ENCODE peak calls at places on chromosomes 1 and 21, in six cellular contexts. A is cardiac fibroblast, I is AG10803, H is heart right ventricle, T is H9, N is endothelial cell. U is an unnamed sample.

GRCh38 chr1:10818262-10819197 is 22.1 kb upstream of the CASZ1 start:
- DNase-seq in A (no peak), I (no peak), H (peak; percentile 36), T (no peak), N (no peak), U (peak; percentile 76)

GRCh38 chr1:172764378-172764777 is 105.5 kb downstream of the FASLG start:
- DNase-seq in A (no peak), I (no peak), H (no peak), T (no peak), N (no peak), U (no peak)

GRCh38 chr1:53656062-53656915 is 82.7 kb downstream of the GLIS1 start:
- DNase-seq in A (peak; percentile 77), I (peak; percentile 95), H (no peak), T (no peak), N (no peak), U (no peak)

GRCh38 chr1:231162970-231163830 is 1.3 kb downstream of the TRIM67 start:
- DNase-seq in A (no peak), I (no peak), H (no peak), T (no peak), N (peak; percentile 15), U (no peak)

GRCh38 chr1:24897263-24898151 is 32.6 kb downstream of the RUNX3 start:
- DNase-seq in A (no peak), I (no peak), H (no peak), T (no peak), N (no peak), U (no peak)

GRCh38 chr1:8794605-8795004 is 22.8 kb downstream of the RERE start:
- DNase-seq in A (no peak), I (no peak), H (no peak), T (peak; percentile 60), N (no peak), U (peak; percentile 26)

GRCh38 chr1:162040657-162041056 is 17.0 kb upstream of the OLFML2B start:
- DNase-seq in A (peak; percentile 67), I (peak; percentile 54), H (no peak), T (no peak), N (no peak), U (peak; percentile 67)

GRCh38 chr1:202272446-202272845 is 69.3 kb downstream of the UBE2T start:
- DNase-seq in A (no peak), I (no peak), H (no peak), T (peak; percentile 11), N (no peak), U (no peak)

GRCh38 chr1:62213075-62213914 is 18.6 kb downstream of the L1TD1 start:
- DNase-seq in A (no peak), I (no peak), H (no peak), T (no peak), N (no peak), U (no peak)

GRCh38 chr21:46006547-46007497 is 25.3 kb downstream of the COL6A1 start:
- DNase-seq in A (no peak), I (no peak), H (peak; percentile 15), T (peak; percentile 23), N (no peak), U (no peak)

GRCh38 chr1:245241506-245242130 is 86.8 kb downstream of the KIF26B start:
- DNase-seq in A (no peak), I (no peak), H (no peak), T (no peak), N (no peak), U (no peak)

GRCh38 chr1:223609961-223610360 is 55.5 kb downstream of the CAPN8 start:
- DNase-seq in A (no peak), I (no peak), H (no peak), T (no peak), N (no peak), U (no peak)

GRCh38 chr1:212606734-212607205 is 1.8 kb upstream of the ATF3 start:
- DNase-seq in A (no peak), I (no peak), H (peak; percentile 37), T (no peak), N (peak; percentile 12), U (peak; percentile 49)

GRCh38 chr21:39175154-39175553 is 8.1 kb downstream of the PSMG1 start:
- DNase-seq in A (peak; percentile 63), I (peak; percentile 30), H (no peak), T (no peak), N (no peak), U (peak; percentile 28)

GRCh38 chr1:6082430-6082971 is 36.8 kb downstream of the KCNAB2 start:
- DNase-seq in A (peak; percentile 13), I (peak; percentile 44), H (no peak), T (no peak), N (peak; percentile 29), U (no peak)

GRCh38 chr21:46431448-46431847 is 27.2 kb upstream of the DIP2A start:
- DNase-seq in A (no peak), I (no peak), H (no peak), T (no peak), N (no peak), U (no peak)

GRCh38 chr21:17726047-17726446 is 93.1 kb downstream of the C21orf91 start:
- DNase-seq in A (peak; percentile 5), I (peak; percentile 5), H (no peak), T (no peak), N (no peak), U (peak; percentile 25)

GRCh38 chr21:34022557-34023335 is 50.6 kb upstream of the MRPS6 start:
- DNase-seq in A (no peak), I (peak; percentile 15), H (no peak), T (no peak), N (no peak), U (no peak)

GRCh38 chr1:145960468-145961108 is 2.8 kb upstream of the LIX1L start:
- DNase-seq in A (peak; percentile 58), I (peak; percentile 47), H (peak; percentile 87), T (peak; percentile 92), N (peak; percentile 75), U (no peak)

GRCh38 chr21:33541105-33541711 is 709 bp downstream of the GART start:
- DNase-seq in A (peak; percentile 37), I (peak; percentile 13), H (no peak), T (no peak), N (no peak), U (peak; percentile 27)

GRCh38 chr1:32965251-32965643 is 638 bp upstream of the RNF19B start:
- DNase-seq in A (no peak), I (no peak), H (no peak), T (no peak), N (no peak), U (no peak)

GRCh38 chr1:37306871-37307270 is 167.5 kb upstream of the ZC3H12A start:
- DNase-seq in A (no peak), I (no peak), H (no peak), T (no peak), N (no peak), U (no peak)

GRCh38 chr1:223785808-223786207 is 59.9 kb downstream of the TP53BP2 start:
- DNase-seq in A (no peak), I (no peak), H (no peak), T (no peak), N (no peak), U (no peak)

GRCh38 chr1:200518524-200518923 is 102.0 kb downstream of the KIF14 start:
- DNase-seq in A (no peak), I (no peak), H (no peak), T (no peak), N (no peak), U (no peak)

GRCh38 chr1:209513226-209513625 is 70.3 kb upstream of the CAMK1G start:
- DNase-seq in A (peak; percentile 64), I (peak; percentile 46), H (no peak), T (peak; percentile 55), N (peak; percentile 20), U (peak; percentile 84)
- TF ChIP-seq CTCF in A (peak; percentile 72), I (peak; percentile 69), H (peak; percentile 54), T (peak; percentile 86), N (peak; percentile 63), U (peak; percentile 93)

GRCh38 chr1:220878223-220879081 is 791 bp upstream of the HLX start:
- DNase-seq in A (peak; percentile 48), I (no peak), H (peak; percentile 49), T (no peak), N (no peak), U (no peak)
- TF ChIP-seq CTCF in A (peak; percentile 13), I (peak; percentile 29), H (no peak), T (no peak), N (no peak), U (no peak)

DNA sequence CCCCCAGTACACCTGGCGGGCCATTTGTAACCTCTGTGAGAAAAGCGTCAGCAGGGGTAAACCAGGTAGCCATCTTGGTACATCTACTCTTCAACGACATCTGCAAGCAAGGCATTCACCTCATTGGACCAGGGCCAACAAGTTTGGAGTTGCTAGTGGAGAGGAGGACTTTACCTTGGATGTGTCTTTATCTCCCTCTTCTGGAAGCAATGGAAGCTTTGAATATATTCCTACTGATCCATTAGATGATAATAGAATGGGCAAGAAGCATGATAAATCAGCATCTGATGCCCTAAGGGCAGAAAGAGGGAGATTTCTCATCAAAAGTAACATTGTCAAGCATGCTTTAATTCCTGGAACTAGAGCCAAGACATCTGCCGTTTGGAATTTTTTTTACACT is 2.5 kb downstream of the ZBED6 start:
- DNase-seq in A (no peak), I (peak; percentile 16), H (no peak), T (no peak), N (no peak), U (peak; percentile 81)
- TF ChIP-seq CTCF in A (no peak), I (no peak), H (no peak), T (no peak), N (no peak), U (peak; percentile 9)

GRCh38 chr1:190320952-190321351 is 156.7 kb downstream of the BRINP3 start:
- DNase-seq in A (peak; percentile 5), I (no peak), H (no peak), T (no peak), N (peak; percentile 12), U (peak; percentile 64)
- TF ChIP-seq CTCF in A (no peak), I (no peak), H (no peak), T (peak; percentile 59), N (no peak), U (peak; percentile 67)

GRCh38 chr1:79322511-79323027 is 316.0 kb upstream of the ADGRL4 start:
- DNase-seq in A (peak; percentile 63), I (peak; percentile 20), H (no peak), T (no peak), N (no peak), U (peak; percentile 1)
- TF ChIP-seq CTCF in A (peak; percentile 21), I (peak; percentile 16), H (no peak), T (peak; percentile 34), N (peak; percentile 50), U (peak; percentile 4)

DNA sequence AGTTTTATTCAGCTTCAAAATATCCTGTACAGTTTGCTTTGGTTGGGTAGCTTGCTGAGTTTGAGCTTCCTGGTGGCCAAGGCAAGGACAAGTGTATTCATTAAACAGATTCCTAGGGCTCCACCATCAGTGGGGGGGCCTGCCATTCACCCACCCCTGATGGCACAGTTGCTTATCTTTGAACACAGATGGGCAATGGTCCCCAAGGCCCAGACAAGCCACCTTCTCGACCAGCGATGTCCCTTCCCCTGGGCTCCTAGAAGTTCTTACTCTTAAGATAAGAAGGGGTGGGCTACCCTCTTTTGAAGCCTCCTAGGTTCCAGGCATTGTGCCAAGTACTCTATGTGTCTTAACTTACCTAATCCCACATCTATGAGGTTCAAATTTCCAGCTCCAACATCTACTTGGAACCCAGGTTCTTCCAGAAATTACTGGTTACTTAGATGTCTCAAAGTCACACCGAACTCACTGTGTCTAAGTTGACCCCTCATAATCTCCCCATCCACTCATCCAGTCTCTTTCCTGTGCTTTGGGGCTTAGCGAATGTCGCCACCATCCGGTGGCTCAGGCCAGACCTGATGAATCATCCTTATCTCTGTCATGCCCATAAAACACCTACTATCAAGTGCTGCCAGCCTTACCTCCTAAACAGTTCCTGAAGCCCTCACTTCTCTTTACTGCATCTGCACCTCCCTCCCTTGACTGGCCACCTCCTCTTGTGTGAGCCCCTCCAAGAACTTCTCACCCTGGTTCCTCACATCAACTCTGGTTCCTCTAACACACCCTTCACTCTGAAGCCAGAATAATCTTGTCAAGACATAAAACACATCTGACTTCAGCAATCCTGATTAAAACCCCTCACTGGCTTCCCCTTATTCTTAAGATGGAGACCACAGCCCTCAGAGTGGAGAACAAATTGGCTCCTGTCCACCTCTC is 50.1 kb downstream of the KLHDC7A start:
- DNase-seq in A (no peak), I (no peak), H (no peak), T (peak; percentile 55), N (no peak), U (peak; percentile 12)
- TF ChIP-seq CTCF in A (no peak), I (no peak), H (no peak), T (peak; percentile 71), N (no peak), U (no peak)